ENCODE peak calls at places on chromosomes 11 and 22, in four cellular contexts. S is neural progenitor cell, V is fibroblast of lung, E is A549. I is an unnamed sample.

GRCh38 chr11:34379081-34379480 is 21.3 kb upstream of the ABTB2 start:
- DNase-seq in S (no peak), V (peak), E (no peak), I (no peak)

GRCh38 chr22:36934153-36934939 is 20.9 kb downstream of the CSF2RB start:
- DNase-seq in S (no peak), V (no peak), E (no peak), I (no peak)

GRCh38 chr11:63880031-63880841 is 36.7 kb downstream of the RCOR2 start:
- DNase-seq in S (peak), V (peak), E (no peak), I (no peak)

GRCh38 chr11:109298865-109299264 is 123.1 kb upstream of the C11orf87 start:
- DNase-seq in S (no peak), V (no peak), E (no peak), I (no peak)

GRCh38 chr11:109040303-109040702 is 375.4 kb downstream of the DDX10 start:
- DNase-seq in S (peak), V (no peak), E (peak), I (no peak)

GRCh38 chr11:35247428-35247827 is 108.5 kb downstream of the CD44 start:
- DNase-seq in S (no peak), V (no peak), E (no peak), I (no peak)

GRCh38 chr11:44029507-44029845 is 18.3 kb upstream of the ACCSL start:
- DNase-seq in S (peak), V (no peak), E (no peak), I (no peak)

GRCh38 chr22:32964411-32965057 is 93.6 kb downstream of the SYN3 start:
- DNase-seq in S (no peak), V (no peak), E (no peak), I (no peak)

GRCh38 chr22:40263191-40263590 is 83.1 kb upstream of the ADSL start:
- DNase-seq in S (no peak), V (no peak), E (no peak), I (no peak)

GRCh38 chr22:46067159-46068111 is 82.9 kb upstream of the PPARA start:
- DNase-seq in S (no peak), V (peak), E (no peak), I (no peak)
- H3K4me2 ChIP-seq in S (no peak), V (peak), E (peak), I (no peak)

DNA sequence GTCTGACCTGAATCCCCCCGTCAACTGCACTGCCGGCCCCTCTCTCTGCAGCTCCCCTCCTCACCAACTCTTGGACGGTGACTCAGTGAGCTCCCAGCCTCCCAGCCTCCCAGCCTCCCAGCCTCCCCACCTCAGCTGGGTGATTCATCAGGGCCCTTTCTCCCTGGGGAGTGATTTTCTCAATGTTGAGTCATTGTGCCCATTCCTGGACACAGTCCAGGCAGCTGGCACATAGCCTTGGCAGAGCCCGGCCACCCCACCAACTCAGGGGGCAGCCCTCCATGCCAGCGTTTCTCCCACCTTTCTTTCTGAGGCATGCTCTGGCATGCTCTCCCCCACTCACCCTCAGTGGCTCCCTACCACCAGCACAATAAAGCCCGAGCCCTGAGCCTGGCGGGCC is 30.7 kb downstream of the PDE2A start:
- DNase-seq in S (no peak), V (peak), E (peak), I (no peak)
- H3K4me2 ChIP-seq in S (no peak), V (no peak), E (peak), I (peak)

GRCh38 chr11:118076754-118077281 is at the start of gene TMPRSS4:
- DNase-seq in S (no peak), V (no peak), E (no peak), I (no peak)
- H3K4me2 ChIP-seq in S (no peak), V (no peak), E (no peak), I (no peak)

GRCh38 chr11:92552942-92553341 is 328.3 kb downstream of the FAT3 start:
- DNase-seq in S (no peak), V (peak), E (peak), I (peak)

GRCh38 chr11:92554662-92555061 is 330.0 kb downstream of the FAT3 start:
- DNase-seq in S (no peak), V (no peak), E (no peak), I (no peak)

GRCh38 chr11:92546089-92546488 is 321.5 kb downstream of the FAT3 start:
- DNase-seq in S (no peak), V (peak), E (no peak), I (no peak)

GRCh38 chr11:92550411-92550810 is 325.8 kb downstream of the FAT3 start:
- DNase-seq in S (peak), V (no peak), E (no peak), I (no peak)

DNA sequence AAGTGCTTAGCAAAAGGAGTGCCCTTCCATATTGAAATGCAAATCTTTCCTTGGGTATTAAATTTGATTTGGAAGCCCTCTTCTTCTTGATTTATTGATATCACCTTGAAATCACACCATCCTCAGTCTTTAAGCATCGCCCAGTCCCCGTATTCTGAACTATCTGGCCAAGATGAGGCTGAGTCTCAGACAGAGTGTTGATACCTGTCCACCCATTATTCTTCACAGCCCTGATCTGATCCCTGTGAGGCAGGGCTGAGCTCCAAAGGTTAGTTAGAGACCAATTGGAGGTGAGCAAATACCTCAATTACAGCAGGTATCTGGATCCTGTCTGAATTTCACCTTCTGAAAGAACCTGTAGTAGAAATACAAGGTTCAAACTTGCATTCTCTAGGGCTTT is 326.3 kb downstream of the FAT3 start:
- DNase-seq in S (no peak), V (no peak), E (no peak), I (no peak)
- H3K4me2 ChIP-seq in S (peak), V (no peak), E (no peak), I (no peak)

DNA sequence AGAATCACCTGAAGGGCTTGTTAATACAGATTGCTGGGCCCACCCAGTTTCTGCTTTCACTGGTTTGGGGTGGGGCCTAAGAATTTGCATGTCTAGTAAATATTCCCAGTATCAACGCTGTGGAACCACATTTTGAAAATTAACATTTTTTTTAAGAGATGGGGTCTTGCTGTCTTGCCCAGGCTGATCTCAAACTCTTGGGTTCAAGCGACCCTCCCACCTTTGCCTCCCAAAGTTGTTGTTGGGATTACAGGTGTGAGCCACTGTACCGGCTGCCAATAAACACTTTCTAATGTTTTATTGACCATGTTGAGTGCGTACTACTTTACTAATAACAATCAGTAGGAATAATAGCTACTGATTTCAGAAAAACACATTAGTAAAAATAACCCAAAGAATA is 2.5 kb downstream of the EIF4G2 start:
- DNase-seq in S (no peak), V (no peak), E (no peak), I (no peak)
- H3K4me2 ChIP-seq in S (peak), V (peak), E (peak), I (peak)

GRCh38 chr11:65136515-65137096 is 2.3 kb upstream of the SYVN1 start:
- DNase-seq in S (no peak), V (no peak), E (no peak), I (no peak)

GRCh38 chr11:65147352-65148075 is 13.2 kb upstream of the SYVN1 start:
- DNase-seq in S (no peak), V (no peak), E (no peak), I (no peak)

DNA sequence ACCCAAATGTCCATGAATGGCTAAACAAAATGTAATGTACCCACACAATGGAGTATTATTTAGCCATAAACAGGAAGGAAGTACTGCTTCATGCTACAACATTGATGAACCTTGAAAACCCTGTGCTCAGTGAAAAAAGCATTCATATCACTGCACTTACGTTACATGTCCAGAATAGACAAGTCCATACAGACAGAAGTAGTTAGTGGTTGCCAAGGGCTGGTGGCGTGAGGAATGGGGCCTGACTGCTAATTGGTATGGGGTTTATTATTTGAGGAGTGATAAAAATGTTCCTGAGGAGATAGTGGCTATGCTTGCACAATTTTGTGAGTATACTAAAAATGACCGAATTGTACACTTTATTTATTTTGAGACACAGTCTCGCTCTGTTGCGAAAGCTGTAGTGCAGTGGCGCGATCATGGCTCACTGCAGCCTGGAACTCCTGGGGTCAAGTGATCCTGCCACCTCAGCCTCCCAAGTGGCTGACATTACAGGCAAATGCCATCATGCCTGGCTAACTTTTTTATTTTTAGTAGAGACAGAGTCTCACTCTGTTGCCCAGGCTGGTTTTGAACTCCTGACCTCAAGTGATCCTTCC is 7.7 kb upstream of the SYVN1 start:
- DNase-seq in S (no peak), V (no peak), E (no peak), I (no peak)
- H3K4me2 ChIP-seq in S (no peak), V (no peak), E (no peak), I (no peak)

GRCh38 chr22:42343136-42343484 is 72.7 kb upstream of the TCF20 start:
- DNase-seq in S (no peak), V (no peak), E (peak), I (no peak)

GRCh38 chr22:42340695-42341383 is 70.4 kb upstream of the TCF20 start:
- DNase-seq in S (peak), V (no peak), E (no peak), I (no peak)

GRCh38 chr22:42343551-42344081 is 73.2 kb upstream of the TCF20 start:
- DNase-seq in S (peak), V (no peak), E (no peak), I (no peak)

GRCh38 chr22:42341779-42342178 is 71.3 kb upstream of the TCF20 start:
- DNase-seq in S (no peak), V (no peak), E (no peak), I (no peak)

GRCh38 chr22:42342426-42343135 is 72.1 kb upstream of the TCF20 start:
- DNase-seq in S (peak), V (no peak), E (no peak), I (no peak)
- H3K4me2 ChIP-seq in S (peak), V (no peak), E (peak), I (no peak)

I was measured in MM.1S.